ENCODE peak calls at places on chromosomes 6 and 20, in nine cellular contexts. Z is MM.1S, S is tibial artery, Y is adrenal gland, H is progenitor cell of endocrine pancreas, D is ascending aorta, E is heart left ventricle, J is HFF-Myc, G is GM12865. I is an unnamed sample.

GRCh38 chr6:41801380-41801779 is 13.9 kb downstream of the TOMM6 start:
- DNase-seq in G (no peak), D (no peak), S (no peak), E (no peak), J (no peak), H (no peak), Z (no peak), Y (no peak), I (no peak)

GRCh38 chr6:139402935-139403386 is 28.5 kb upstream of the CITED2 start:
- DNase-seq in Y (no peak), G (no peak), Z (no peak), D (no peak), H (no peak), S (no peak), E (no peak), J (peak), I (no peak)

GRCh38 chr6:30556964-30557682 is at the start of gene PRR3:
- DNase-seq in Z (peak), E (peak), Y (peak), J (peak), S (peak), H (peak), D (peak), G (peak), I (peak)

GRCh38 chr6:17099401-17100059 is 2.3 kb upstream of the STMND1 start:
- DNase-seq in E (no peak), D (no peak), H (no peak), G (no peak), J (no peak), Y (no peak), S (no peak), Z (no peak), I (no peak)

GRCh38 chr6:17703256-17703694 is 3.5 kb downstream of the NUP153 start:
- DNase-seq in E (no peak), J (no peak), H (no peak), Z (no peak), G (peak), D (peak), Y (peak), S (peak), I (no peak)

GRCh38 chr20:41411458-41411857 is 44.8 kb upstream of the EMILIN3 start:
- DNase-seq in J (no peak), E (no peak), H (no peak), S (no peak), Z (peak), G (peak), D (no peak), Y (no peak), I (no peak)

GRCh38 chr6:8084586-8084985 is 17.8 kb downstream of the EEF1E1 start:
- DNase-seq in Y (no peak), G (no peak), E (no peak), S (no peak), H (no peak), Z (no peak), J (no peak), D (no peak), I (no peak)

GRCh38 chr20:50579511-50579910 is 69.3 kb downstream of the PTPN1 start:
- DNase-seq in S (no peak), J (no peak), Y (no peak), Z (no peak), D (no peak), E (no peak), G (no peak), H (no peak), I (no peak)

GRCh38 chr6:166597711-166598440 is 11.4 kb upstream of the RAMACL start:
- DNase-seq in G (no peak), Z (no peak), S (no peak), H (no peak), E (no peak), J (no peak), Y (no peak), D (no peak), I (no peak)

GRCh38 chr20:50321797-50322480 is 131.3 kb downstream of the CEBPB start:
- DNase-seq in D (no peak), H (no peak), J (no peak), Z (no peak), Y (no peak), S (no peak), G (no peak), E (peak), I (no peak)

GRCh38 chr6:149925253-149925973 is 2.5 kb upstream of the RAET1G start:
- DNase-seq in E (no peak), D (no peak), H (no peak), J (no peak), G (no peak), Z (no peak), S (no peak), Y (no peak), I (no peak)

GRCh38 chr20:31811796-31812728 is 7.1 kb upstream of the MYLK2 start:
- DNase-seq in S (no peak), Y (no peak), J (peak), Z (no peak), G (no peak), E (no peak), H (no peak), D (no peak), I (no peak)

GRCh38 chr20:1660263-1660662 is 2.7 kb upstream of the SIRPG start:
- DNase-seq in E (no peak), S (no peak), Y (no peak), J (no peak), H (no peak), G (no peak), Z (no peak), D (no peak), I (no peak)

GRCh38 chr20:41352106-41352505 is 11.5 kb downstream of the LPIN3 start:
- DNase-seq in Y (no peak), E (no peak), S (no peak), Z (no peak), J (no peak), D (no peak), G (no peak), H (no peak), I (no peak)

GRCh38 chr6:108945686-108946158 is 97.5 kb downstream of the ARMC2 start:
- DNase-seq in E (peak), G (no peak), Y (peak), D (peak), S (peak), H (no peak), J (no peak), Z (no peak), I (no peak)

GRCh38 chr20:51424270-51425041 is 118.1 kb downstream of the NFATC2 start:
- DNase-seq in E (no peak), J (no peak), D (no peak), Z (no peak), G (no peak), S (no peak), H (no peak), Y (no peak), I (no peak)

GRCh38 chr6:157652601-157653363 is 170.3 kb upstream of the SNX9 start:
- DNase-seq in Z (no peak), E (no peak), J (no peak), S (no peak), Y (no peak), G (no peak), H (no peak), D (no peak), I (no peak)

GRCh38 chr6:169793408-169793807 is 42.0 kb downstream of the ERMARD start:
- DNase-seq in G (no peak), J (no peak), S (no peak), Y (no peak), D (peak), H (peak), Z (no peak), E (no peak), I (no peak)

GRCh38 chr20:40689943-40690835 is 1.2 kb upstream of the MAFB start:
- DNase-seq in H (peak), S (peak), E (peak), Y (peak), D (peak), J (peak), G (peak), Z (peak), I (peak)

GRCh38 chr6:153135681-153136080 is 4.6 kb upstream of the RGS17 start:
- DNase-seq in H (no peak), S (no peak), G (no peak), Z (no peak), D (no peak), J (no peak), Y (no peak), E (no peak), I (no peak)

GRCh38 chr20:54070187-54070987 is at the start of gene BCAS1:
- DNase-seq in D (no peak), Z (no peak), G (no peak), S (no peak), H (peak), Y (no peak), E (no peak), J (no peak), I (no peak)

GRCh38 chr20:47201074-47201730 is 155.3 kb downstream of the ZMYND8 start:
- DNase-seq in Y (no peak), D (no peak), J (no peak), H (no peak), Z (peak), G (no peak), E (no peak), S (no peak), I (no peak)

GRCh38 chr6:89944826-89945407 is 50.6 kb downstream of the GJA10 start:
- DNase-seq in Y (no peak), D (no peak), J (no peak), S (no peak), G (peak), E (no peak), Z (peak), H (no peak), I (no peak)
- TF ChIP-seq CTCF in Y (no peak), D (no peak), J (peak), S (no peak), G (peak), E (no peak), Z (peak), H (peak), I (no peak)

DNA sequence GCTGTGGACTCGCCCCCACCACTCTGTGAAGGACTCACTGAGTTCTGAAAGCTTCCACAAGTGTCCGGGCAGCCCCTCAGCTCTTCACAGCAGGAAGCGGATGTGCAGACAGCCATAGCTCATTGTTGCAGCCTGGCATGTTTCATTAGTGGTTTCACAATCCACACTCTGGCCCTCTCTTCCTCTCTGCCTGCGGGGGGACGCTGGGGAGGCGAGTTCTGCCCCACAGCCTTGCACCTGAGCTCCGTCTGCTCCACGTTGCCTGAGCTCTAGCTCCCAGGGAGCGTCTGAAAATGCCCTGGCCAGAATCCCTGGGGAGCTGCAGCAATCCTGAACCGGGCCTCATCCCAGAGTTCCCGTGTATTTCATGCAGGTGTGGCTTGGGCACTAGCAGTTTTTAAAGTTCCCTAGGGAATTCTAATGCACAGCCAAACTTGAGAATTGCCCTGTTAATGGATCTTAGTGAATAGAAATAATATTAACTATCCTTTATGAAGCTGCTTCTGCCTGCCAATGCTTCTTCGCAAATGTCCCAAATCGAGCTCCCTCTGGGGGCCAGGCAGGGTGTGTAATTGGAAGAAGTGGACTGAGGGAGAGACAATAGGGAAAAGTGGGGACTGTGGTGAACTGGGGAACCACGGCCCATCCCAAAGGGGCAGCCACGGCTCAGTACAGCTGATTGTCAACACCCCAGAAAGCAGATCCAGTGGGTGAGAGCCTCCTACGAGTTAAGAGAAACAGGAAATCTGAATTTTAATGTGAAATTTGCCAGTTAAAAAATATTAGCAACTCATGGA is 51.5 kb downstream of the CTCFL start:
- DNase-seq in J (no peak), Y (no peak), H (no peak), E (peak), D (peak), G (peak), S (peak), Z (peak), I (peak)
- TF ChIP-seq CTCF in J (no peak), Y (no peak), H (no peak), E (no peak), D (no peak), G (no peak), S (no peak), Z (peak), I (no peak)

GRCh38 chr6:47098570-47098993 is 56.5 kb upstream of the ADGRF1 start:
- DNase-seq in D (no peak), J (no peak), Y (no peak), Z (no peak), S (peak), H (no peak), G (no peak), E (no peak), I (no peak)

GRCh38 chr6:47096233-47096887 is 54.2 kb upstream of the ADGRF1 start:
- DNase-seq in D (no peak), E (no peak), J (no peak), S (no peak), H (no peak), Z (no peak), Y (no peak), G (no peak), I (no peak)

GRCh38 chr6:47094351-47094925 is 52.3 kb upstream of the ADGRF1 start:
- DNase-seq in G (no peak), D (no peak), Y (no peak), H (no peak), Z (no peak), E (no peak), J (no peak), S (no peak), I (no peak)

GRCh38 chr6:47093169-47093568 is 51.0 kb upstream of the ADGRF1 start:
- DNase-seq in J (no peak), S (no peak), E (no peak), Z (no peak), D (no peak), Y (no peak), H (no peak), G (no peak), I (no peak)

DNA sequence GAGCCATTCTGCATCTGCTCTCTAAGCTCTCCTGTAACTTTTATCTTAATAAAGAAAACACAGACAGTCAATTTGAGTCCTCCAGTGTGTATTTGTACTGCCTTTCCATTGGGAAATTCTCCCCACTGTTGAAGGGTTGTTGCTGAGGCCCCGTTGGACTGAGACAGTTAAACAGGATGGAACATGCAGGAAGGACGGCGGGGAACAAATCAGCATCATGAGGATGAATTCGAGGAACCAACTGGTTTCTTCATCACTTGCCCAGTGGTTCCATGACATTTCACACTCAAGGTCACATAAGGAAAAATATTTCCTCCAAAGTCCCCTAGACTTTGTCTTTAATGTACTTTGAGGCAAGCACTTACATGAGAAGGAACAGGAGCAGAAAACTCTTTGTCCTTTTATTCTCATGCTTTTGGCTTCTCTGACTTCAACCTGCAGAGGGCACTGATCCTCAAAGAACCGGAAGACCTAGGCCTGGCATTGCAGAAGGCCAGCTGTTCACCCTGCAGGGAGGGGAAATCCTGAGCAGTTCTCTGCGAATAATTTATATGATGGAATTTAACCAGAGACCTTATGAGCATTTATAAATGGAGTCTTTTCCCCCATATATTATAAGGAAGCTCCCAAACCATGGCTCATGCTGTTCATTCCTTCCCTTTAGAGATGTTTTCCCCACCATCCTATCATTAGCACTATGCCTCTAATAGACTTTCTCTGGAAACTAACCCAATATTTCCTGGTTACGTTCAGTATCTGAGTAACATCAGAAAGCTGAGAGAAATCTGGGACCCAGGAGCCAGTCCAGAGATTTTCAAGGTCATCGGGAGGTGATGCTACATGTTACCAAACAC is 55.2 kb upstream of the ADGRF1 start:
- DNase-seq in H (peak), Y (peak), E (no peak), J (peak), G (peak), D (peak), S (peak), Z (peak), I (peak)
- TF ChIP-seq CTCF in H (peak), Y (peak), E (peak), J (peak), G (peak), D (no peak), S (peak), Z (peak), I (peak)

GRCh38 chr20:13492001-13492480 is 146.7 kb downstream of the TASP1 start:
- DNase-seq in G (no peak), J (peak), E (no peak), Y (no peak), Z (no peak), H (no peak), S (peak), D (peak), I (no peak)
- TF ChIP-seq CTCF in G (no peak), J (no peak), E (no peak), Y (peak), Z (no peak), H (peak), S (peak), D (no peak), I (no peak)

GRCh38 chr6:31922942-31923341 is 4.6 kb upstream of the C2 start:
- DNase-seq in D (no peak), Y (no peak), G (peak), J (no peak), H (no peak), E (no peak), S (no peak), Z (no peak), I (no peak)
- TF ChIP-seq CTCF in D (no peak), Y (no peak), G (peak), J (no peak), H (peak), E (no peak), S (no peak), Z (no peak), I (peak)

DNA sequence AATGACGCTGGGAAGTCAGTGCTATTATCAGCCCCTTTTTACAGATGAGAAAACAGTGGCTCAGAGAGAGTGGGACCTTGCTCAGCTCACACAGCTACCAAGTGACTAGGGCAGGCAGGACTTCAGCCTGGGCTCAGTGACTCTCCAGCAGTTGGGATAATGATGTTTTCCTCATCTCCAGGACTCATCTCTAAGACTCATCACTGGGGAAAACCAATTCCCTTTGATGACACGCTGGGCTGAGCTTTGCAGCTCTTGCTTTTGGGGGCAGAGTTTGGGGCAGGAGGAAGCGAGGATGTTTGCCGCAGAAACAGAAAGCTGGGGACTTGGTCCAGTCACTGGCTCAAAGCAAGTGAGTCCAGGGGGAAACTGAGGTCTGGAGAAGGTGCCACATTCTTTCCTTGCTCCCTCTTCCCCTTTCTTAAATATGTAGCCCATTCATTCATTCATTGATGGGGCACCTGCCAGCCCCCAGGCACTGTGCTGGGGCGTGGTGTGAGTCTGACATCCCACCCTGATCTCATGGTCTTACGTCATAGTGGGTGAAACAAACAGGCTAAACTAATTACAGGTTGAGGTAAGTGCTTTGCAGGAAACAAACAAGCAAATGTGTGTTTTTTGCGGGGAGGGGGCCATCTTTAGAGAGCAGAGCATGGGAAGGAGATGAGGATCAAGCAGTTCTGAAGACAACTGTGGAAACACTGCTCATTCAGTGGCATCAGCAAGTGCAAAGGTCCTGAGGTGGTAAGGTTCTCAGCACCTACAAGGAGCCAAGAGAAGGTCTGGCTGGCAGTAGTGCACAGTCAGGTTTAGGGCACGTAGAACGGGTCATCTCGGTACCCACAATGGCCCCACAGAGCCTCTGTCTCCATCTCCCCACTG is 74.4 kb upstream of the PMEPA1 start:
- DNase-seq in H (no peak), S (peak), G (no peak), E (no peak), D (peak), Z (no peak), Y (no peak), J (no peak), I (no peak)
- TF ChIP-seq CTCF in H (no peak), S (no peak), G (no peak), E (no peak), D (no peak), Z (no peak), Y (no peak), J (no peak), I (no peak)

DNA sequence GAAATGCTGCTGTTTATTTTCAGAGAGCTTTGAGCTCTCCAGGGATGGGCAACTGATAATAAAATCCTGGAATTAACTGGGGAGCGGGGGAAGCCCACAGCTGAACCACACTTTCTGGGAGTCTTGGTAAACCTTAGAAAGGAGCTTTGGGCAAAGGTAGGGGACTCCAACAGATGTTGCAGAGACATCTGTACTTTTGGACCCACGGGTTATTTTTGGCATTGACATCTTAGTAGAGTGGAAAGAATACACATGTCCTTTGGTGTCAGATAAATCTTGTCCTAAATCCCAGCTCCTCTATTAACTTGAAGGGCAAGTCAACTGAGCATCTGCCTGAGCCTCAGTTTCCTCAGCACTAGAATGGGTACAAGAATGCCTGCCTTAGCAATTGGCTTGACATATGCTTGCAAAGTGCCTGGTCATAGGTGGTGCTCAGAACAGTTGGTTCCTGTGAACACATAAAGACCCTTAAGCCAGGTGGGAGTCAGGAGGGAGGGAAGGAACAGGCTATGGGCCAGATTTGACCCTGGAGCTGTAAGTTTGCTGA is 5.8 kb downstream of the SLC22A3 start:
- DNase-seq in E (no peak), S (no peak), G (no peak), H (no peak), D (no peak), Z (no peak), J (no peak), Y (no peak), I (no peak)
- TF ChIP-seq CTCF in E (no peak), S (no peak), G (no peak), H (no peak), D (no peak), Z (no peak), J (no peak), Y (no peak), I (no peak)